ENCODE peak calls at places on chromosomes 7 and 10, in five cellular contexts. X is cardiac muscle cell, K is SK-N-SH, A is cardiac fibroblast, D is IMR-90. H is an unnamed sample.

GRCh38 chr10:113961261-113961938 is 82.3 kb upstream of the ADRB1 start:
- DNase-seq in X (no peak), K (no peak), A (no peak), D (no peak), H (peak; percentile 82)

GRCh38 chr10:99781734-99782429 is 558 bp upstream of the ABCC2 start:
- DNase-seq in X (no peak), K (no peak), A (no peak), D (no peak), H (no peak)

GRCh38 chr10:98424308-98425254 is 9.6 kb upstream of the PYROXD2 start:
- DNase-seq in X (no peak), K (no peak), A (no peak), D (no peak), H (no peak)

GRCh38 chr7:139572704-139573395 is 49.4 kb downstream of the CLEC2L start:
- DNase-seq in X (no peak), K (no peak), A (no peak), D (no peak), H (no peak)

GRCh38 chr7:150847536-150847935 is 4.8 kb upstream of the AOC1 start:
- DNase-seq in X (no peak), K (no peak), A (no peak), D (no peak), H (no peak)

GRCh38 chr10:72020914-72021754 is 56.9 kb downstream of the CHST3 start:
- DNase-seq in X (peak; percentile 74), K (no peak), A (no peak), D (no peak), H (no peak)

GRCh38 chr7:140649566-140650205 is 9.1 kb upstream of the DENND2A start:
- DNase-seq in X (no peak), K (no peak), A (no peak), D (peak; percentile 66), H (no peak)

GRCh38 chr10:69960606-69961167 is 92.0 kb upstream of the MACROH2A2 start:
- DNase-seq in X (no peak), K (no peak), A (no peak), D (no peak), H (no peak)

GRCh38 chr10:129766611-129767550 is 197.2 kb downstream of the EBF3 start:
- DNase-seq in X (no peak), K (no peak), A (no peak), D (no peak), H (no peak)

GRCh38 chr10:80462986-80463741 is 9.1 kb downstream of the TSPAN14 start:
- DNase-seq in X (no peak), K (peak; percentile 59), A (peak; percentile 67), D (peak; percentile 81), H (no peak)
- H3K4me3 ChIP-seq in X (no peak overlapping the region), K (no peak overlapping the region), A (no peak overlapping the region), D (no peak overlapping the region), H (no peak overlapping the region)

GRCh38 chr7:17548014-17548653 is 249.7 kb downstream of the AHR start:
- DNase-seq in X (no peak), K (no peak), A (no peak), D (no peak), H (no peak)
- TF ChIP-seq CTCF in X (no peak), K (no peak), A (no peak), D (no peak), H (no peak)

DNA sequence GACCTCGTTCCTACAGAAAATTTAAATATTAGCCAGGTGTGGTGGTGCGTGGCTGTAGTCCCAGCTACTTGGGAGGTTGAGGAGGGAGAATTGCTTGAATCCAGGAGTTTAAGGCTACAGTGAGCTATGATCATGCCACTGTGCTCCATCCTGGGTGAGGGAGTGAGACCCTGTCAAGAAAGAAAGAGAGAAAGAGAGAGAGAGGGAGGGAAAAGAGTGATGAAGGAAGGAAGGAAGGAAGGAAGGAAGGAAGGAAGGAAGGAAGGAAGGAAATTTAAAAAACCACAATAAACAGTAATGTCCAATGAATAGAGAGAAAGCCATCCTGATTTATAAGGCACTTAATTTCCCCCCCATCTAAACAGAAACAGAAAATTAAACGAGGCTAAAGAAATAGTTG is 9.4 kb downstream of the MYPN start:
- DNase-seq in X (no peak), K (no peak), A (no peak), D (no peak), H (no peak)
- H3K4me3 ChIP-seq in X (no peak overlapping the region), K (no peak overlapping the region), A (no peak overlapping the region), D (no peak overlapping the region), H (no peak overlapping the region)

GRCh38 chr7:39357648-39358047 is 208.6 kb upstream of the YAE1 start:
- DNase-seq in X (no peak), K (no peak), A (no peak), D (no peak), H (no peak)
- TF ChIP-seq CTCF in X (peak; percentile 24), K (peak; percentile 61), A (peak; percentile 23), D (no peak), H (peak; percentile 48)

DNA sequence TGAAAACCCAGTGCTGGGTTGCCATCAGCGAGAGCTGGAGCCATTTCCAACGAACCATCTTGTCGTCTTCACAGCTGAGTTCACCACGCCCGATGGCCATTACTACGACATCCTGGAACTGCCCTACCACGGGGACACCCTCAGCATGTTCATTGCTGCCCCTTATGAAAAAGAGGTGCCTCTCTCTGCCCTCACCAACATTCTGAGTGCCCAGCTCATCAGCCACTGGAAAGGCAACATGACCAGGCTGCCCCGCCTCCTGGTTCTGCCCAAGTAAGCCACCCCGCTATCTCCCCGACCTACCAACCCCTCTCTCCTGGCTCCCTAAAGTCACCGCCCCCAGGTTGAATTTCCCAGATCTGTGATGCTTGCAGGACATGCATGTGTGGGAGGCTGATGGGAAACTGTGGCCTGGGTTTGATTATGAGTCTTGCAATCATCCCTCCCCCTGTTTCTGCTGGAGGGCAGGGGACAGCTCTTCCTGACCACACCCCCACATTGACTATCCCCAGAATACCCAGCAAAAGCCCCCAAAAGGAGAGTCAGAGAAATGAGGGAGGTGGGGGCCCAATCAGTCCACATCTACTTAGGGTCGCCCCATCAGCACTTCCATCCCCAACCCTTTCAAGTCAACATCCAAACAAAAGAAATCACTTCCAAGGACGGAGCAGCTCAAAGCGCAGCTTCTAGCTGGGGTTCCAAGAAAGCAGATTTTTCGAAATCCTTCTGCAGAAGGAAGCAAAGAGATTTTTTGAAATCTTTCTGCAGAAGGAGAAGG is 6.9 kb downstream of the SERPINE1 start:
- DNase-seq in X (peak; percentile 74), K (no peak), A (peak; percentile 80), D (peak; percentile 70), H (no peak)
- H3K4me3 ChIP-seq in X (no peak overlapping the region), K (peak overlapping the region; percentile 12), A (no peak overlapping the region), D (no peak overlapping the region), H (no peak overlapping the region)

GRCh38 chr10:115093776-115094361 is 704 bp downstream of the ATRNL1 start:
- DNase-seq in X (no peak), K (peak; percentile 85), A (no peak), D (no peak), H (no peak)
- TF ChIP-seq CTCF in X (peak; percentile 8), K (peak; percentile 45), A (no peak), D (peak; percentile 12), H (peak; percentile 25)

GRCh38 chr7:23654508-23654907 is 25.5 kb upstream of the FAM221A start:
- DNase-seq in X (peak; percentile 40), K (peak; percentile 26), A (peak; percentile 47), D (peak; percentile 31), H (no peak)

GRCh38 chr7:23658831-23659427 is 21.1 kb upstream of the FAM221A start:
- DNase-seq in X (no peak), K (no peak), A (no peak), D (no peak), H (no peak)

GRCh38 chr7:23653942-23654341 is 26.1 kb upstream of the FAM221A start:
- DNase-seq in X (no peak), K (no peak), A (no peak), D (no peak), H (no peak)

DNA sequence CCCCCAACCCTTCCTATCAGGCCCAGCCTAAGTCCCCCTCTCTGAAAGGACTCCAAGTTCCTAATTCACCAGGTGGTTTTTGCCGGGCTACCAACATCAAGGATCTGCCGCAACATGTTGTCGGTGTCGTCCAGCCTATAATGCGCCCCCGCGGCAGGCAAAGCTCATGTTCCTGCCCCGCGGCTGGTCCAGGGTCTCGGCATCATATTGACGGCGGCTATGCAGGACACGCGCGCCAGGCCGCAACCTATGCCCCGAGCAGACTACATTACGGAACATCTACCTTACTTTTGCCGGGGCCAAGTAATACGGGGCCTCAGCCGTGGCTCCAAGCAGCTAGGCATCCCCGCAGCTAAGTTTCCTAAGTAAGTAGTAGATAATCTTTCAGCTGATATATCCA is 24.6 kb upstream of the FAM221A start:
- DNase-seq in X (no peak), K (no peak), A (no peak), D (no peak), H (no peak)
- H3K4me3 ChIP-seq in X (no peak overlapping the region), K (no peak overlapping the region), A (no peak overlapping the region), D (no peak overlapping the region), H (no peak overlapping the region)

GRCh38 chr10:50361946-50362345 is 110.6 kb upstream of the ASAH2 start:
- DNase-seq in X (no peak), K (no peak), A (no peak), D (no peak), H (no peak)

GRCh38 chr10:50362547-50363125 is 111.3 kb upstream of the ASAH2 start:
- DNase-seq in X (no peak), K (no peak), A (peak; percentile 62), D (peak; percentile 14), H (peak; percentile 84)

GRCh38 chr10:50369931-50370330 is 118.6 kb upstream of the ASAH2 start:
- DNase-seq in X (no peak), K (no peak), A (peak; percentile 48), D (peak; percentile 48), H (no peak)

GRCh38 chr10:50367732-50368131 is 116.4 kb upstream of the ASAH2 start:
- DNase-seq in X (peak; percentile 64), K (peak; percentile 33), A (peak; percentile 65), D (peak; percentile 54), H (no peak)
- TF ChIP-seq CTCF in X (peak; percentile 60), K (peak; percentile 57), A (peak; percentile 46), D (peak; percentile 46), H (peak; percentile 23)